ENCODE peak calls at places on chromosomes 4 and X, in four cellular contexts. One of them, this sample, is unnamed.

GRCh38 chr4:85725727-85726170 is 250.8 kb downstream of the ARHGAP24 start:
- DNase-seq in stomach: peak; percentile 78
- DNase-seq in A549: no peak
- DNase-seq in astrocyte: peak; percentile 21
- DNase-seq in this sample: peak; percentile 65

GRCh38 chr4:6058531-6059374 is 40.5 kb upstream of the C4orf50 start:
- DNase-seq in stomach: no peak
- DNase-seq in A549: no peak
- DNase-seq in astrocyte: no peak
- DNase-seq in this sample: no peak

GRCh38 chr4:55256787-55257186 is 89.3 kb upstream of the SRD5A3 start:
- DNase-seq in stomach: no peak
- DNase-seq in A549: no peak
- DNase-seq in astrocyte: no peak
- DNase-seq in this sample: no peak

GRCh38 chrX:40153335-40154221 is 55.8 kb upstream of the BCOR start:
- DNase-seq in stomach: peak; percentile 54
- DNase-seq in A549: peak; percentile 41
- DNase-seq in astrocyte: no peak
- DNase-seq in this sample: peak; percentile 77

GRCh38 chr4:833156-833555 is 7.2 kb upstream of the CPLX1 start:
- DNase-seq in stomach: no peak
- DNase-seq in A549: no peak
- DNase-seq in astrocyte: no peak
- DNase-seq in this sample: peak; percentile 39

GRCh38 chrX:68571292-68572256 is 72.7 kb downstream of the YIPF6 start:
- DNase-seq in stomach: no peak
- DNase-seq in A549: peak; percentile 68
- DNase-seq in astrocyte: peak; percentile 77
- DNase-seq in this sample: no peak

GRCh38 chr4:113978561-113979156 is 788 bp downstream of the ARSJ start:
- DNase-seq in stomach: no peak
- DNase-seq in A549: peak; percentile 21
- DNase-seq in astrocyte: peak; percentile 29
- DNase-seq in this sample: no peak

GRCh38 chr4:3466691-3467600 is 3.8 kb downstream of the DOK7 start:
- DNase-seq in stomach: no peak
- DNase-seq in A549: no peak
- DNase-seq in astrocyte: no peak
- DNase-seq in this sample: peak; percentile 53

GRCh38 chrX:131723646-131724045 is 179.8 kb downstream of the OR13H1 start:
- DNase-seq in stomach: no peak
- DNase-seq in A549: no peak
- DNase-seq in astrocyte: no peak
- DNase-seq in this sample: no peak

GRCh38 chr4:85774489-85774888 is 299.5 kb downstream of the ARHGAP24 start:
- DNase-seq in stomach: no peak
- DNase-seq in A549: no peak
- DNase-seq in astrocyte: no peak
- DNase-seq in this sample: no peak

GRCh38 chr4:94202769-94203168 is 4.9 kb upstream of the SMARCAD1 start:
- DNase-seq in stomach: no peak
- DNase-seq in A549: no peak
- DNase-seq in astrocyte: no peak
- DNase-seq in this sample: no peak

GRCh38 chr4:5374994-5375393 is 323.7 kb downstream of the STK32B start:
- DNase-seq in stomach: no peak
- DNase-seq in A549: no peak
- DNase-seq in astrocyte: no peak
- DNase-seq in this sample: no peak

GRCh38 chr4:94469221-94469784 is 17.6 kb downstream of the PDLIM5 start:
- DNase-seq in stomach: no peak
- DNase-seq in A549: no peak
- DNase-seq in astrocyte: no peak
- DNase-seq in this sample: no peak

GRCh38 chrX:68462653-68463052 is 29.4 kb upstream of the OPHN1 start:
- DNase-seq in stomach: no peak
- DNase-seq in A549: peak; percentile 48
- DNase-seq in astrocyte: peak; percentile 11
- DNase-seq in this sample: no peak

GRCh38 chrX:118212817-118213183 is 96.2 kb upstream of the KLHL13 start:
- DNase-seq in stomach: no peak
- DNase-seq in A549: no peak
- DNase-seq in astrocyte: peak; percentile 9
- DNase-seq in this sample: no peak

GRCh38 chr4:173318648-173319211 is 15.4 kb downstream of the HMGB2 start:
- DNase-seq in stomach: no peak
- DNase-seq in A549: peak; percentile 13
- DNase-seq in astrocyte: peak; percentile 44
- DNase-seq in this sample: no peak

GRCh38 chrX:16869393-16870094 is 618 bp downstream of the RBBP7 start:
- DNase-seq in stomach: peak; percentile 30
- DNase-seq in A549: peak; percentile 32
- DNase-seq in astrocyte: no peak
- DNase-seq in this sample: peak; percentile 80

GRCh38 chrX:133985164-133986007 is at the start of gene GPC3:
- DNase-seq in stomach: peak; percentile 39
- DNase-seq in A549: peak; percentile 16
- DNase-seq in astrocyte: no peak
- DNase-seq in this sample: peak; percentile 88

GRCh38 chr4:1749826-1750225 is 28.5 kb downstream of the TACC3 start:
- DNase-seq in stomach: no peak
- DNase-seq in A549: no peak
- DNase-seq in astrocyte: no peak
- DNase-seq in this sample: no peak

GRCh38 chr4:186204103-186204559 is 12.8 kb downstream of the CYP4V2 start:
- DNase-seq in stomach: peak; percentile 66
- DNase-seq in A549: no peak
- DNase-seq in astrocyte: peak; percentile 8
- DNase-seq in this sample: no peak

GRCh38 chrX:26262121-26262523 is 46.2 kb downstream of the MAGEB5 start:
- DNase-seq in stomach: no peak
- DNase-seq in A549: peak; percentile 0
- DNase-seq in astrocyte: peak; percentile 13
- DNase-seq in this sample: no peak

GRCh38 chr4:122673252-122673651 is 52.4 kb upstream of the IL21 start:
- DNase-seq in stomach: no peak
- DNase-seq in A549: no peak
- DNase-seq in astrocyte: no peak
- DNase-seq in this sample: no peak

GRCh38 chr4:142091085-142091513 is 454.7 kb downstream of the IL15 start:
- DNase-seq in stomach: no peak
- DNase-seq in A549: peak; percentile 94
- DNase-seq in astrocyte: peak; percentile 99
- DNase-seq in this sample: no peak

GRCh38 chr4:126960760-126961159 is 672.0 kb upstream of the INTU start:
- DNase-seq in stomach: no peak
- DNase-seq in A549: no peak
- DNase-seq in astrocyte: no peak
- DNase-seq in this sample: no peak

GRCh38 chrX:38796926-38797325 is 4.3 kb upstream of the MID1IP1 start:
- DNase-seq in stomach: no peak
- DNase-seq in A549: no peak
- DNase-seq in astrocyte: peak; percentile 63
- DNase-seq in this sample: no peak

GRCh38 chr4:84493092-84493850 is 5.8 kb downstream of the NKX6-1 start:
- DNase-seq in stomach: no peak
- DNase-seq in A549: peak; percentile 56
- DNase-seq in astrocyte: peak; percentile 27
- DNase-seq in this sample: peak; percentile 66

GRCh38 chr4:104589264-104589868 is 94.7 kb upstream of the CXXC4 start:
- DNase-seq in stomach: no peak
- DNase-seq in A549: no peak
- DNase-seq in astrocyte: no peak
- DNase-seq in this sample: no peak

GRCh38 chrX:14039344-14039743 is 9.7 kb upstream of the GEMIN8 start:
- DNase-seq in stomach: peak; percentile 60
- DNase-seq in A549: peak; percentile 54
- DNase-seq in astrocyte: no peak
- DNase-seq in this sample: no peak

GRCh38 chr4:141686929-141687328 is 50.5 kb downstream of the IL15 start:
- DNase-seq in stomach: no peak
- DNase-seq in A549: peak; percentile 68
- DNase-seq in astrocyte: no peak
- DNase-seq in this sample: peak; percentile 58

GRCh38 chr4:77308843-77309242 is 151.8 kb downstream of the CCNG2 start:
- DNase-seq in stomach: no peak
- DNase-seq in A549: peak; percentile 24
- DNase-seq in astrocyte: peak; percentile 3
- DNase-seq in this sample: no peak

GRCh38 chr4:165700855-165701254 is 172.2 kb upstream of the TLL1 start:
- DNase-seq in stomach: no peak
- DNase-seq in A549: peak; percentile 6
- DNase-seq in astrocyte: no peak
- DNase-seq in this sample: no peak

GRCh38 chrX:123860506-123860840 is 620 bp downstream of the XIAP start:
- DNase-seq in stomach: peak; percentile 38
- DNase-seq in A549: no peak
- DNase-seq in astrocyte: no peak
- DNase-seq in this sample: no peak

GRCh38 chr4:67035986-67036385 is 509.3 kb downstream of the CENPC start:
- DNase-seq in stomach: no peak
- DNase-seq in A549: no peak
- DNase-seq in astrocyte: peak; percentile 31
- DNase-seq in this sample: no peak

GRCh38 chr4:147968641-147969040 is 236.8 kb downstream of the ARHGAP10 start:
- DNase-seq in stomach: no peak
- DNase-seq in A549: no peak
- DNase-seq in astrocyte: peak; percentile 10
- DNase-seq in this sample: no peak

GRCh38 chr4:2537011-2537830 is 774 bp downstream of the FAM193A start:
- DNase-seq in stomach: peak; percentile 56
- DNase-seq in A549: peak; percentile 48
- DNase-seq in astrocyte: peak; percentile 24
- DNase-seq in this sample: peak; percentile 88

DNA sequence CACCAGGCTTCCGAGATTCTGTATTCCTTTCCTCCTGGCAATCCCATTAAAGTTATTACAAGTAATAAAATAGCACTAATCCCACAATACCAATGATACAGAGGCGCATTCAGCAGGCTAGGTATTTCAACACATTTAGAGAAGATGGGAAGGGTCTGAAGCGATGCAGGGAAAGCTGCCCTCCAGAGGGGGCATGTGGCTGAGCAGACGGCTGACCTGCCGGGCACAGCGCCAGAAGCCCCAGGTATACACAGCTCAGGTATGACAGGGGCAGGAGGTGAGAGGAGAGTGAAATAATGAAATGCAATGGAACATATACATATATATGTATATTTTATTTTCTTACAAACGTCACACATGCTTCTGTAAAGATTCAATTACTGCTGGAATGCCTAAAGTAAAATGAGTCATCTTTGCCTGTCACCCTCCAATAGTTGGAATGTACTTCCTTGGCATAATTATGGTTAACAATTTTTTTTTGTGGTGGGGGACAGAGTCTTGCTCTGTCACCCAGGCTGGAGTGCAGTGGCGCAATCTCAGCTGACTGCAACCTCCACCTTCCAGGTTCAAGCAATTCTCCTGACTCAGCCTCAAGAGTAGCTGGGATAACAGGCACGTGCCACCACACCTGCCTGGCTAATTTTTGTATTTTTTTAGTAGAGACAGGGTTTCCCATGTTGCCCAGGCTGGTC is 21.3 kb upstream of the CDKN2AIP start:
- DNase-seq in stomach: no peak
- DNase-seq in A549: no peak
- DNase-seq in astrocyte: peak; percentile 67
- DNase-seq in this sample: no peak
- H3K27ac ChIP-seq in stomach: no peak overlapping the region
- H3K27ac ChIP-seq in A549: no peak overlapping the region
- H3K27ac ChIP-seq in astrocyte: no peak overlapping the region
- H3K27ac ChIP-seq in this sample: no peak overlapping the region

GRCh38 chr4:8286719-8287355 is 17.3 kb downstream of the HTRA3 start:
- DNase-seq in stomach: no peak
- DNase-seq in A549: no peak
- DNase-seq in astrocyte: no peak
- DNase-seq in this sample: peak; percentile 43

GRCh38 chr4:8284391-8284790 is 14.8 kb downstream of the HTRA3 start:
- DNase-seq in stomach: no peak
- DNase-seq in A549: no peak
- DNase-seq in astrocyte: no peak
- DNase-seq in this sample: peak; percentile 54

GRCh38 chr4:8285143-8285975 is 15.8 kb downstream of the HTRA3 start:
- DNase-seq in stomach: no peak
- DNase-seq in A549: no peak
- DNase-seq in astrocyte: no peak
- DNase-seq in this sample: peak; percentile 58

GRCh38 chr4:8287606-8288280 is 18.2 kb downstream of the HTRA3 start:
- DNase-seq in stomach: no peak
- DNase-seq in A549: no peak
- DNase-seq in astrocyte: no peak
- DNase-seq in this sample: peak; percentile 39

GRCh38 chr4:8285976-8286718 is 16.6 kb downstream of the HTRA3 start:
- DNase-seq in stomach: no peak
- DNase-seq in A549: no peak
- DNase-seq in astrocyte: no peak
- DNase-seq in this sample: peak; percentile 55
- H3K9me3 ChIP-seq in stomach: no peaks in the 10 kb centered on the region
- H3K9me3 ChIP-seq in A549: no peaks in the 10 kb centered on the region
- H3K9me3 ChIP-seq in astrocyte: no peaks in the 10 kb centered on the region
- H3K9me3 ChIP-seq in this sample: no peaks in the 10 kb centered on the region

DNA sequence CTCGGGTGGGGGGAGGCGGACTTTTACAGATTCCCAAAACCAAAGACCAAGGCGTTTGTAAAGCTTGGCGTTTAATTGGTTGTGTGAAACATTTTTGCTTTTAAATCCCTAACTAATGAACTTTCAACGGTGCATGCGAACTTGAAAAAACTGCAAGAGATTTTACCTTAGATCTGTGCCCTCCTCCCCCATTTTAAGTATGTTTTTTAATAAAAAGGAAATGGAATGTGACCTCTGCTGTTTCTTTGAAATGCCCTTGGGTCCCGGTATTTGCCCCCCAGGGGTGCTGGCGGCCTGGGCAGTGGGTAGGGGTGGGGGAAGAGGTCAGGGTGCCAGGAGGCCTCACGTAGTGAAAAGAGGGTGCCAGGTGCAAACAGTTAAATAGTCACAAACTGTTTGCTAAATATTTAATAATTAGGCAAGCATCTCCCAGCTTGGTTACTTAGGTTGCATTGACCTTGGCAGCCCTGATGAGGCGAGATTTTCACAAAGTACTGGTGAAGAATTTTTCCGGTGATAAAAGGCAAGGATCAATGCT is 209.8 kb downstream of the NWD2 start:
- DNase-seq in stomach: no peak
- DNase-seq in A549: no peak
- DNase-seq in astrocyte: no peak
- DNase-seq in this sample: no peak
- H3K4me3 ChIP-seq in stomach: peak overlapping the region; percentile 51
- H3K4me3 ChIP-seq in A549: peak overlapping the region; percentile 54
- H3K4me3 ChIP-seq in astrocyte: peak overlapping the region; percentile 5
- H3K4me3 ChIP-seq in this sample: peak overlapping the region; percentile 71

GRCh38 chrX:5683996-5684395 is 544.7 kb downstream of the NLGN4X start:
- DNase-seq in stomach: no peak
- DNase-seq in A549: no peak
- DNase-seq in astrocyte: no peak
- DNase-seq in this sample: no peak

GRCh38 chrX:5681159-5681558 is 547.5 kb downstream of the NLGN4X start:
- DNase-seq in stomach: no peak
- DNase-seq in A549: no peak
- DNase-seq in astrocyte: peak; percentile 25
- DNase-seq in this sample: no peak
- H3K27ac ChIP-seq in stomach: no peak overlapping the region
- H3K27ac ChIP-seq in A549: no peak overlapping the region
- H3K27ac ChIP-seq in astrocyte: no peak overlapping the region
- H3K27ac ChIP-seq in this sample: no peak overlapping the region

This sample was measured in kidney.